ENCODE peak calls at places on chromosome 6, in four cellular contexts. K is HepG2, Y is A549, E is PC-3. V is an unnamed sample.

GRCh38 chr6:113908801-113909200 is 51.7 kb downstream of the MARCKS start:
- DNase-seq in K (no peak), E (no peak), Y (no peak), V (no peak)

GRCh38 chr6:151723152-151723551 is 84.3 kb upstream of the ESR1 start:
- DNase-seq in E (no peak), K (no peak), Y (no peak), V (no peak)

GRCh38 chr6:111211411-111212030 is 124.2 kb downstream of the SLC16A10 start:
- DNase-seq in E (peak), K (no peak), Y (no peak), V (no peak)

GRCh38 chr6:25990172-25990873 is 27.7 kb downstream of the TRIM38 start:
- DNase-seq in Y (no peak), K (no peak), E (no peak), V (no peak)

GRCh38 chr6:56046576-56046975 is 171.2 kb upstream of the BMP5 start:
- DNase-seq in Y (no peak), K (no peak), E (peak), V (no peak)

GRCh38 chr6:39420300-39421265 is 98.1 kb upstream of the KCNK16 start:
- DNase-seq in K (no peak), E (peak), Y (no peak), V (no peak)

GRCh38 chr6:24856954-24857670 is 58.4 kb upstream of the ARMH2 start:
- DNase-seq in E (no peak), K (no peak), Y (no peak), V (peak)

GRCh38 chr6:105902401-105903031 is 183.6 kb upstream of the PRDM1 start:
- DNase-seq in E (no peak), K (no peak), Y (no peak), V (peak)

GRCh38 chr6:148893073-148893472 is 146.2 kb downstream of the UST start:
- DNase-seq in E (no peak), Y (no peak), K (no peak), V (no peak)

GRCh38 chr6:137866200-137866913 is 702 bp upstream of the TNFAIP3 start:
- DNase-seq in E (peak), Y (no peak), K (no peak), V (no peak)

GRCh38 chr6:44416103-44416502 is 28.6 kb downstream of the CDC5L start:
- DNase-seq in Y (peak), E (peak), K (peak), V (no peak)

GRCh38 chr6:24227556-24227955 is 101.5 kb downstream of the NRSN1 start:
- DNase-seq in K (no peak), E (no peak), Y (no peak), V (no peak)

GRCh38 chr6:37314803-37315515 is 38.8 kb upstream of the RNF8 start:
- DNase-seq in E (peak), Y (peak), K (peak), V (peak)

GRCh38 chr6:33632603-33633039 is 11.5 kb downstream of the ITPR3 start:
- DNase-seq in E (peak), Y (peak), K (peak), V (peak)

GRCh38 chr6:146905313-146905712 is 298.9 kb upstream of the STXBP5 start:
- DNase-seq in Y (no peak), E (peak), K (peak), V (no peak)

GRCh38 chr6:131937703-131938631 is 13.2 kb downstream of the CCN2 start:
- DNase-seq in Y (no peak), E (peak), K (peak), V (no peak)

GRCh38 chr6:156309017-156309416 is 468.2 kb upstream of the ARID1B start:
- DNase-seq in K (no peak), E (no peak), Y (no peak), V (no peak)

GRCh38 chr6:89842228-89842627 is 12.5 kb downstream of the CASP8AP2 start:
- DNase-seq in K (no peak), E (peak), Y (no peak), V (no peak)
- H3K4me2 ChIP-seq in K (no peak), E (no peak), Y (no peak), V (no peak)

GRCh38 chr6:3749991-3750323 is 1.6 kb downstream of the PXDC1 start:
- DNase-seq in Y (no peak), E (peak), K (peak), V (no peak)
- H3K4me2 ChIP-seq in Y (peak), E (peak), K (peak), V (no peak)

GRCh38 chr6:87944541-87944954 is 103.1 kb upstream of the SPACA1 start:
- DNase-seq in E (peak), Y (peak), K (peak), V (peak)
- H3K4me2 ChIP-seq in E (peak), Y (peak), K (peak), V (no peak)

GRCh38 chr6:166469426-166469961 is 86.8 kb upstream of the MPC1 start:
- DNase-seq in Y (no peak), E (no peak), K (no peak), V (no peak)

GRCh38 chr6:166470863-166471410 is 88.2 kb upstream of the MPC1 start:
- DNase-seq in K (no peak), E (no peak), Y (no peak), V (no peak)

GRCh38 chr6:166473886-166474596 is 91.3 kb upstream of the MPC1 start:
- DNase-seq in E (no peak), K (no peak), Y (no peak), V (no peak)

GRCh38 chr6:166470029-166470862 is 87.5 kb upstream of the MPC1 start:
- DNase-seq in E (no peak), Y (no peak), K (no peak), V (no peak)

GRCh38 chr6:166471797-166472260 is 89.1 kb upstream of the MPC1 start:
- DNase-seq in E (no peak), Y (no peak), K (no peak), V (no peak)
- H3K4me2 ChIP-seq in E (no peak), Y (no peak), K (no peak), V (no peak)

DNA sequence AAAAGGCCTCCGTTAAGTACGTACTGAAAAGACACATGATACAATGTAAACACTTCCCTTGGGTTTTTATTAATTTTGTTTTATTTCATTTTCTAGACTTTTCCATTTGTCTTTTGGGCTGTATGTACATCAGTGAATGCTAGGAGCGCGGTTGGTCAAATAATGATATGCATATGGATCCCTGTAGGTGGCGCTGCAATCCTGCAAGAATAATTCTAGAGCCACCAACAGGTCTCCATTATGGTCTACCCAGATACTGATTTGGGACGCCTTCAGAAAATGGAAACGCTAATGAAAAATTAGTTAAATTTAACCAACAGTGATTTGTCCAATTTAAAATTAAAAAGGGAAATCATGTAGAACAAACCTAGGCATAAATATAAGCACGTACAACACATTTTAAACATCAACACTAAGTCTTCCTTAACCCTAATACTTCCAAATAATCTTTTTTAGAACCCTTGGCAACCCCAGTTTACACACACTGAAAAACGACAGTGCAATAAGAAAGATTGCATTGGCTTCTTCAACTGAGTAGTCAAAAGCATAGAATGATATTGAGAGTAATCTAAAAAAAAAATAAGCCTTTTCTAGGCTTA is 433.5 kb downstream of the RFPL4B start:
- DNase-seq in E (peak), Y (peak), K (peak), V (peak)
- H3K4me2 ChIP-seq in E (peak), Y (peak), K (no peak), V (no peak)

GRCh38 chr6:30073489-30074240 is 1.9 kb downstream of the RNF39 start:
- DNase-seq in Y (no peak), K (no peak), E (peak), V (no peak)

GRCh38 chr6:30075094-30075986 is at the start of gene RNF39:
- DNase-seq in K (peak), Y (no peak), E (peak), V (no peak)

GRCh38 chr6:30075987-30076311 is 380 bp upstream of the RNF39 start:
- DNase-seq in K (no peak), E (peak), Y (no peak), V (no peak)

GRCh38 chr6:30076333-30076732 is 764 bp upstream of the RNF39 start:
- DNase-seq in Y (no peak), K (peak), E (no peak), V (no peak)

GRCh38 chr6:30074331-30075093 is 1.1 kb downstream of the RNF39 start:
- DNase-seq in E (peak), Y (no peak), K (no peak), V (no peak)
- H3K4me2 ChIP-seq in E (peak), Y (peak), K (peak), V (no peak)

DNA sequence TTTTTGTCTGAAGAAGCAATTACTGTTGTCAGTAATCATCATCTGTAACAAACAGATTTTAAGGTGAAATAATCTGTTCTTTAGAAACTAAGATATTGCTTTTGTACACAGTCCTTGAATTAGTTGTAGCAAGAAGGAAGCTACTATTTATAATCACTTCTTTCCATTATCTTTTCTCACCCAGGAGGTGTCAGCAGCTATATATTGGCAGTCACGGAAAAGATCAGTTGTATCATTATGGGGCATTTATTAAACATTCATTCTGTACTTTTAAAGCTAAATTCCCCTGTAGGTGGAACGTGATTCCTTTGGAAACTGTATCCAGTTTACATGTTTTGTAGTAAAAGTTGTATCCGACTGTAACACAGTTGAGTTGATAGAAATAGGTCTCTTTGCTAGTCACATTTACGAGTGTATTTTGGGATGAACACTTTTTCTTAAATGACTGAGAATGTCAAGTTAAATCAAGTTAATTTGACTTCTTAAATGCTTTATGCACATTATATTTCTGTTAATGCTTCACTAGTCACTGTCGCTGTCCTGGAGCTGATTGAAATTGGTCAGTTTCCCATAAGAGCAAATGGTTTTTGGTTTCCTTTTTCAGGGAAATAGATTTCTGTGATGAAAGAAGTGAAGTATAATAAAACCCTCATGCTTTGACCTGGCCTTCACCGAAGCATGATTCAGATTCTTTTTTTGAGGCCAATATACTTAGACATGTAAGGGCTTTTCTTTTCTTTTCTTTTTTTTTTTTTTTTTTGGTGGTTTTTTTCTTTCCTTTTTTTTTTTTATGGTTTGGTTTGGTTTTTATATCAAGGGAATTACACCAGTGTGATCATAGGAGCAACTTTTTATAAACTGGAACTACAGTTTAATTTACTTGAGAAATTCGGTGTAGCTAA is 5.1 kb downstream of the QKI start:
- DNase-seq in Y (no peak), K (no peak), E (peak), V (no peak)
- H3K4me2 ChIP-seq in Y (peak), K (peak), E (peak), V (no peak)

DNA sequence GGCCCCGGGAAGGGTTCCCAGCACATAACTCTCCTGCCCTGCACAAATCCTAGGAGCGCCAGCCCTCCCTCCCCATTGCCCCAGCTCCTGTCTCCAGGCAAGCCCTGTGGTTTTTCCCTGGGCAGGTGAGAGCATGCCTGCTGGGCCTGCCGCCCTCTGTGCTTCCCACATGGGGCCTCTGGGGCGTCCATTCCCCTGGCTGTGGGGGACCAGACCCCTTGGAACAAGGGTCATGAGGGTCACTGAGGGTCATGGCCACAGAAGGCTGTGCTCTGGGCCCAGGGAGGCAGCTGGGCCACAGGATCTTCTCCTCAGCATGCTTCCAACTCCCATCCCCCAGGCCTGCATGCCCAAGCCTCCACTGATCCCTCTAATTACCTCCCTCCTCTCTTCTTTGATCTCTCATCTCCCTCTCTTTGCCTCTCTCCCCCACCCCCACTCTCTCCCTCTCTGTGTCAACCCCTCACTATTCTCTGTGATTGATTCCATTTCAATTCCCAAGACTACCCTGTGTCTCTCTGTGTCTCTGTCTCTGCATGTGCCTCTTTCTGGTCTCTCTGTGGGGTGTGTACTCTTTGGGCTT is 6.1 kb downstream of the MDFI start:
- DNase-seq in K (peak), Y (no peak), E (no peak), V (no peak)
- H3K4me2 ChIP-seq in K (peak), Y (no peak), E (no peak), V (no peak)

DNA sequence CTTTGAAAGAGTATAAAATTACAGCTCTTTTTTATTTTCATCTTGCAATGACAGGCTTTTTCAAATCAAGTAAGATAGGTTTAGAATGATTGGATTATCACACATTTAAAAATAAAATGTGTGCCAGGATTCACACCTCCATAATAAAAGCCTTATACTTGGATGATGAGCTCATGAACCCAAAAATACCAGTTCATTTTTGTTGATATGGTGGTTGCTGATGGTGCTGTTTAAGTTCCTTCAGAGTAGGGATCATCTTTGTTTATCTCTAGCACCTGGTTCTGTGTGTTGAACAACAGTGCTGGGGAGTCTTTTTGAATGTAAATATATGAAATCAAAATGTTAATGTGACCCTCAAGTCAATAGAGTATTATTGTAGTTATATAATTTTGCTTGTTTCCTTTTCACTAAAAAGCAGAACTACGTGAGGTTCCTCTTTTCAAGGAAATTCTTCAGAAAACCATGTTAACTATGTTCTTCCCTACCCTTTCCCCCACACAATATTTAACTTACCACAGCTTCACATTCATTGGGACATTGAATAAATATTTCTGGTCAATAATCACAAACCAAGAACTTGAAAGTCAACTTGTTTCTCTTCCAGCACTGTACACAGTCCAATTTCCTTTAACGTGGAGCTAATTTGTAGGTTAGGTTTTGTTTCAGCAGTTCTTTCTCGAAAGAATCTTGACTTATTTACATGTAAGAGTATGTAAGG is 945.8 kb upstream of the CITED2 start:
- DNase-seq in E (no peak), K (no peak), Y (no peak), V (no peak)
- H3K4me2 ChIP-seq in E (no peak), K (no peak), Y (peak), V (no peak)